ENCODE peak calls at places on chromosome 11, in five cellular contexts. F is mucosa of gallbladder, N is memory B cell, Q is GM12865, H is NAMALWA. Y is an unnamed sample.
A peak's percentile ranks its signal among the peaks of the same experiment; 100 is the strongest.

GRCh38 chr11:33437529-33437928 is 180.3 kb downstream of the HIPK3 start:
- DNase-seq in F (no peak), N (no peak), Q (no peak), H (no peak), Y (no peak)

GRCh38 chr11:17004486-17005148 is 9.6 kb downstream of the PLEKHA7 start:
- DNase-seq in F (no peak), N (no peak), Q (no peak), H (no peak), Y (peak; percentile 68)

GRCh38 chr11:28505216-28505615 is 397.0 kb downstream of the METTL15 start:
- DNase-seq in F (no peak), N (no peak), Q (no peak), H (no peak), Y (peak; percentile 27)

GRCh38 chr11:130144721-130145327 is 14.8 kb upstream of the ST14 start:
- DNase-seq in F (no peak), N (no peak), Q (no peak), H (peak; percentile 40), Y (no peak)

GRCh38 chr11:102269927-102270326 is 47.4 kb upstream of the BIRC3 start:
- DNase-seq in F (no peak), N (no peak), Q (no peak), H (no peak), Y (no peak)

GRCh38 chr11:117187799-117188481 is 9.4 kb downstream of the SIDT2 start:
- DNase-seq in F (no peak), N (no peak), Q (no peak), H (no peak), Y (no peak)

GRCh38 chr11:96579642-96580041 is 189.8 kb downstream of the JRKL start:
- DNase-seq in F (no peak), N (no peak), Q (no peak), H (no peak), Y (peak; percentile 47)

GRCh38 chr11:103609117-103610066 is 427.0 kb upstream of the DDI1 start:
- DNase-seq in F (no peak), N (no peak), Q (no peak), H (peak; percentile 25), Y (no peak)

GRCh38 chr11:68941324-68942089 is 37.8 kb downstream of the IGHMBP2 start:
- DNase-seq in F (no peak), N (no peak), Q (no peak), H (no peak), Y (no peak)

GRCh38 chr11:913043-913442 is 2.4 kb upstream of the CHID1 start:
- DNase-seq in F (no peak), N (no peak), Q (no peak), H (no peak), Y (no peak)

GRCh38 chr11:9075441-9076000 is 15.9 kb downstream of the SCUBE2 start:
- DNase-seq in F (no peak), N (no peak), Q (no peak), H (no peak), Y (no peak)

GRCh38 chr11:18312663-18313420 is 9.1 kb downstream of the HPS5 start:
- DNase-seq in F (no peak), N (no peak), Q (no peak), H (no peak), Y (no peak)

GRCh38 chr11:13836666-13837065 is 125.9 kb upstream of the SPON1 start:
- DNase-seq in F (no peak), N (no peak), Q (no peak), H (no peak), Y (no peak)

GRCh38 chr11:113410414-113411135 is 23.0 kb downstream of the ANKK1 start:
- DNase-seq in F (no peak), N (no peak), Q (no peak), H (no peak), Y (no peak)

GRCh38 chr11:75031224-75031753 is 42.6 kb downstream of the NEU3 start:
- DNase-seq in F (peak; percentile 34), N (no peak), Q (no peak), H (no peak), Y (no peak)

GRCh38 chr11:120667281-120667680 is 155.7 kb downstream of the GRIK4 start:
- DNase-seq in F (no peak), N (no peak), Q (peak; percentile 29), H (no peak), Y (no peak)

GRCh38 chr11:73157141-73158010 is 15.3 kb upstream of the FCHSD2 start:
- DNase-seq in F (peak; percentile 45), N (no peak), Q (peak; percentile 81), H (peak; percentile 51), Y (no peak)

GRCh38 chr11:120597250-120597649 is 85.7 kb downstream of the GRIK4 start:
- DNase-seq in F (no peak), N (no peak), Q (peak; percentile 21), H (no peak), Y (no peak)

GRCh38 chr11:133323354-133323753 is 208.9 kb downstream of the OPCML start:
- DNase-seq in F (no peak), N (no peak), Q (peak; percentile 2), H (no peak), Y (no peak)

GRCh38 chr11:82767123-82767522 is 33.5 kb upstream of the FAM181B start:
- DNase-seq in F (no peak), N (no peak), Q (no peak), H (no peak), Y (no peak)

Y was measured in LNCaP clone FGC.